ENCODE peak calls at places on chromosomes 16 and 17, in four cellular contexts. R is tibial artery, Z is IMR-90, I is adrenal gland. K is an unnamed sample. For H3K4me1, the result is how much of the 10 kb centered on the place peaks cover.

GRCh38 chr17:7029659-7030058 is 6.2 kb upstream of the SLC16A13 start:
- DNase-seq in R (no peak), Z (no peak), I (no peak), K (peak)

GRCh38 chr17:63421681-63422645 is 24.1 kb downstream of the CYB561 start:
- DNase-seq in R (no peak), Z (no peak), I (no peak), K (no peak)

GRCh38 chr16:15037745-15038144 is 18.1 kb downstream of the NTAN1 start:
- DNase-seq in R (no peak), Z (no peak), I (no peak), K (no peak)

GRCh38 chr17:32124985-32125847 is 17.1 kb upstream of the RHOT1 start:
- DNase-seq in R (no peak), Z (no peak), I (no peak), K (no peak)

GRCh38 chr17:3911271-3912053 is 4.8 kb downstream of the P2RX1 start:
- DNase-seq in R (peak), Z (no peak), I (peak), K (peak)

GRCh38 chr16:49491736-49492089 is 118.1 kb downstream of the C16orf78 start:
- DNase-seq in R (peak), Z (no peak), I (peak), K (peak)

GRCh38 chr16:56041556-56042140 is 149.6 kb upstream of the GNAO1 start:
- DNase-seq in R (no peak), Z (no peak), I (peak), K (no peak)

GRCh38 chr17:68512247-68512966 is at the start of gene PRKAR1A:
- DNase-seq in R (peak), Z (peak), I (peak), K (peak)

GRCh38 chr16:4139968-4140367 is 23.7 kb upstream of the ADCY9 start:
- DNase-seq in R (no peak), Z (no peak), I (no peak), K (no peak)

GRCh38 chr16:19886061-19886792 is 1.6 kb upstream of the GPRC5B start:
- DNase-seq in R (peak), Z (peak), I (peak), K (peak)

GRCh38 chr17:78705071-78705470 is 77.0 kb downstream of the CYTH1 start:
- DNase-seq in R (no peak), Z (no peak), I (no peak), K (no peak)
- H3K4me1 ChIP-seq in R (under half), Z (under half), I (under half), K (under half)

GRCh38 chr17:66602659-66603363 is 232.1 kb upstream of the CACNG5 start:
- DNase-seq in R (no peak), Z (peak), I (no peak), K (no peak)

GRCh38 chr17:66605561-66605960 is 229.4 kb upstream of the CACNG5 start:
- DNase-seq in R (no peak), Z (no peak), I (no peak), K (no peak)

GRCh38 chr17:66604381-66604780 is 230.5 kb upstream of the CACNG5 start:
- DNase-seq in R (no peak), Z (no peak), I (no peak), K (no peak)
- H3K27ac ChIP-seq in R (no peak), Z (no peak), I (no peak), K (no peak)

GRCh38 chr17:78256705-78257559 is 25.5 kb downstream of the TMEM235 start:
- DNase-seq in R (no peak), Z (no peak), I (no peak), K (no peak)
- H3K4me1 ChIP-seq in R (under half), Z (under half), I (under half), K (under half)

GRCh38 chr17:57944796-57945362 is 10.3 kb downstream of the CUEDC1 start:
- DNase-seq in R (no peak), Z (no peak), I (no peak), K (no peak)

GRCh38 chr17:57947369-57947768 is 7.8 kb downstream of the CUEDC1 start:
- DNase-seq in R (no peak), Z (no peak), I (no peak), K (no peak)

GRCh38 chr17:57946798-57947358 is 8.3 kb downstream of the CUEDC1 start:
- DNase-seq in R (peak), Z (peak), I (peak), K (peak)

GRCh38 chr17:57948169-57948554 is 7.0 kb downstream of the CUEDC1 start:
- DNase-seq in R (no peak), Z (no peak), I (no peak), K (no peak)

DNA sequence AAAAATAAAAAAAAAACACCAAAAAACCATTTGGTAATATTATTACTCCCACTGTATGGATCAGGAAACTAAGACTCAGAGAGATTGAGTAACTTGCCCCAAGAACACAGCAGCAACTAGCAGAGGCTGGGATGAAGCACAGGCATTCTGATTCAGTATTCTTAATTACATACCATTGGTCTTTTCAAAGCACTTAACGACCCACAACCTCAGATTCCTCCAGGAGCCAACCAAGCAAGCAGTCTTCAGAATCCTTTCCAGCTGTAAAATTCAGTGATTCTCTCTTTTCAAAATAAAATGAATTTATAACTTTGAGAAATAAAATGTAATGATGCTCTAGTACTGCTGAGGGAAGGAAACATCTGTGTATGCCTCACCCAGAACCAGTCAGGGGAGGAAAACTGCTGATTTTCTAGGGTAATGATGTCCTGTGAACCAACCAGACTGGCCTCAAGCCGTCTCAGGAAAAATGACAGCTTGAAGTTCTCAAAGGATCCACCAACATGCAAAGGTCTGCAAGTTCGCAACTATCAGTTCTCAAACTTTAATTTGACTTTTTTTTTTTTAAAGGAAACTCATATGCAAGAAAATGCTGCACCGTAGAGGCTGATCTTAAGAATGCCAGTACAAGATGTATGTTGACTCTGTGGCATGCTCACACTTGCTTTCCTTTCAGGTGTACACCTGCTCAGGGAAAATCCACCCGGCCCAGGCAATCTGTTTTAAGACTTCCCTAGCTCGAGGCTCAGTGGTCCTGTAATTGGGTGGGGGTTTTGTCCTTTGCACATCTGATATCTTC is 9.0 kb downstream of the CUEDC1 start:
- DNase-seq in R (no peak), Z (peak), I (no peak), K (peak)
- H3K27ac ChIP-seq in R (peak), Z (peak), I (peak), K (peak)

DNA sequence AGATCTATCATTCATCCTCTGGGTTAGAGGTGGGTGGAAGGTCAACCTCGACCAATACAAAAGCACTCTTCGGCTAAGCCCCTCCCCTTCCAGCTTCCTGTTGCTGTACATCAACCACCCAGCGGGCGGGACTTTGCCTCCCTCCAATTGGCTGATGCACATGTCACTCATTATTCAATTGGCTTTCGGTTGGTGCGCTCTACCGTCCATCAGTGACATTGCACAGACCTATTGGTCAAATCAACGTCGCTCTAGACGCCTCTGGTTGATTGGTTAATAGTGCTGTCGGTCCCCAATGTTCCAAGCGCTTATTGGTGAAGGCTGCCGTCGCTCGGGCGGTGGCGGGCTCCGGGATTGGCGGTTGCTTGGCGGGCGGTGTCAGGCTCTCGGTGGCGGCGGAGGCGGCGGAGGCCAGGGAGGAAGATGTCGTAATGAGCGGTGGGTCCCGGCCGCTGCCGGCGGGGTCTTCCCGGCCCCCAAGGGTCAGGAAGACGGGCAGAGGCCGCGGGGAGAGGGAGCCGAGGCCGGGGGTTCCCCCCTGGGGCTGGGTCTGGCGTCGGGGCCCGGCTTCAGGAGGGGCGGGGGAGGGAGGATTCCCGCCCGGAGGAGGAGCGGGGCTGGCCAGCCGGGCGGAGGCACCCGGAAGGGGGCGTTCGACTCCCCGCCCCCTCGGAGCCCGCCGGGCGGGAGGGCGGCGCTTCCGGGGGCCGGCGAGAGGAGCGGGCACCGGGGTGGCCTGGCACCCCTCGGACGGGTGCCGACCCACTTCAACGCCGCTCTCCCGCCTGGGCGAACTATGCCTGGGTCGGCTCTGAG is at the start of gene SP2:
- DNase-seq in R (peak), Z (peak), I (peak), K (peak)
- H3K4me1 ChIP-seq in R (under half), Z (under half), I (under half), K (under half)

GRCh38 chr16:30641378-30641982 is 9.3 kb upstream of the PRR14 start:
- DNase-seq in R (no peak), Z (no peak), I (no peak), K (no peak)
- H3K27ac ChIP-seq in R (no peak), Z (no peak), I (no peak), K (no peak)

K was measured in MM.1S.